ENCODE peak calls at places on chromosomes 5 and 9, in four cellular contexts. X is adrenal gland, J is mesenchymal stem cell, A is stomach. W is an unnamed sample.
A peak's percentile ranks its signal among the peaks of the same experiment; 100 is the strongest.

GRCh38 chr9:134944351-134944802 is 26.7 kb upstream of the FCN1 start:
- DNase-seq in A (no peak), X (no peak), J (no peak), W (no peak)

GRCh38 chr9:131562032-131562959 is 17.0 kb downstream of the PRRT1B start:
- DNase-seq in A (no peak), J (peak; percentile 6), X (no peak), W (no peak)

GRCh38 chr5:115873392-115873791 is 31.7 kb downstream of the AP3S1 start:
- DNase-seq in X (no peak), J (peak; percentile 67), A (no peak), W (no peak)

GRCh38 chr9:107633375-107633774 is 143.8 kb upstream of the KLF4 start:
- DNase-seq in X (no peak), A (no peak), J (no peak), W (no peak)

GRCh38 chr5:132746592-132747063 is 598 bp upstream of the CCNI2 start:
- DNase-seq in J (no peak), A (peak; percentile 54), X (no peak), W (no peak)

GRCh38 chr9:98998441-98999151 is 54.9 kb downstream of the COL15A1 start:
- DNase-seq in X (peak; percentile 85), J (peak; percentile 66), A (peak; percentile 80), W (no peak)

GRCh38 chr9:107989544-107989943 is 500.0 kb upstream of the KLF4 start:
- DNase-seq in A (no peak), X (peak; percentile 12), J (peak; percentile 29), W (no peak)

GRCh38 chr5:96986450-96986849 is 50.6 kb downstream of the LNPEP start:
- DNase-seq in X (no peak), A (no peak), J (no peak), W (no peak)

GRCh38 chr9:111851536-111851935 is 45.1 kb upstream of the UGCG start:
- DNase-seq in J (no peak), A (no peak), X (peak; percentile 89), W (no peak)

GRCh38 chr9:109499631-109500120 is 1.6 kb upstream of the PTPN3 start:
- DNase-seq in X (no peak), A (peak; percentile 73), J (peak; percentile 43), W (no peak)

GRCh38 chr9:82412586-82412985 is 424.0 kb downstream of the SPATA31D1 start:
- DNase-seq in A (no peak), X (no peak), J (no peak), W (no peak)

GRCh38 chr9:113631093-113631765 is 167.7 kb downstream of the RGS3 start:
- DNase-seq in X (peak; percentile 13), A (no peak), J (no peak), W (no peak)

GRCh38 chr5:128213340-128213739 is 129.8 kb downstream of the SLC12A2 start:
- DNase-seq in J (peak; percentile 64), X (peak; percentile 48), A (peak; percentile 50), W (peak; percentile 45)

DNA sequence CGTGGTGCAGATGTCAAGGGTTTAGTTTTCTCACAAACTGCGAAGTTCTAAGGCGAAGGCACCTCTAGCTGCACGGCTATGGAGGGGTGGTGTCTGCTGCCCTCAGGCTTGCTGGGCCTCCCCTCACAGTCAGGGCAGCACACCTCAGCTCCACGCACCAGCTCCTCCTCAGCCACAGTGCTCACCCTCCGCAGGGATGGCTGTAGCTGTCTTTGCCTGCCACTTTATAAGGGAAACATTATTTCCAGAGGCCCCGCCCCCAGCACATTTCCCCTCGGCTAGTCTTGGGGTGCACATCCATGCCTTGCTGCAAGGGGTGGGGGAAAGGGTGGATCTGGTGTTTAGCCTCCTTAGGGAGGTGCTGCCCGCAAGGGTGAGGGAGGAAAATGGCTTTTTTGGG is 154.6 kb downstream of the TRIO start:
- DNase-seq in X (no peak), J (no peak), A (no peak), W (no peak)
- H3K36me3 ChIP-seq in X (peaks cover 9% of the 10 kb centered on the region), J (peaks cover 91% of the 10 kb centered on the region), A (peaks cover 87% of the 10 kb centered on the region), W (peaks cover 9% of the 10 kb centered on the region)

GRCh38 chr5:14457475-14457874 is 124.1 kb upstream of the OTULINL start:
- DNase-seq in A (no peak), X (no peak), J (peak; percentile 46), W (no peak)
- H3K36me3 ChIP-seq in A (peaks cover 53% of the 10 kb centered on the region), X (peaks cover 20% of the 10 kb centered on the region), J (peaks cover 89% of the 10 kb centered on the region), W (peaks cover 13% of the 10 kb centered on the region)

GRCh38 chr5:57097526-57097925 is 76.3 kb upstream of the GPBP1 start:
- DNase-seq in X (no peak), A (no peak), J (no peak), W (no peak)
- H3K36me3 ChIP-seq in X (no peaks in the 10 kb centered on the region), A (no peaks in the 10 kb centered on the region), J (no peaks in the 10 kb centered on the region), W (no peaks in the 10 kb centered on the region)

DNA sequence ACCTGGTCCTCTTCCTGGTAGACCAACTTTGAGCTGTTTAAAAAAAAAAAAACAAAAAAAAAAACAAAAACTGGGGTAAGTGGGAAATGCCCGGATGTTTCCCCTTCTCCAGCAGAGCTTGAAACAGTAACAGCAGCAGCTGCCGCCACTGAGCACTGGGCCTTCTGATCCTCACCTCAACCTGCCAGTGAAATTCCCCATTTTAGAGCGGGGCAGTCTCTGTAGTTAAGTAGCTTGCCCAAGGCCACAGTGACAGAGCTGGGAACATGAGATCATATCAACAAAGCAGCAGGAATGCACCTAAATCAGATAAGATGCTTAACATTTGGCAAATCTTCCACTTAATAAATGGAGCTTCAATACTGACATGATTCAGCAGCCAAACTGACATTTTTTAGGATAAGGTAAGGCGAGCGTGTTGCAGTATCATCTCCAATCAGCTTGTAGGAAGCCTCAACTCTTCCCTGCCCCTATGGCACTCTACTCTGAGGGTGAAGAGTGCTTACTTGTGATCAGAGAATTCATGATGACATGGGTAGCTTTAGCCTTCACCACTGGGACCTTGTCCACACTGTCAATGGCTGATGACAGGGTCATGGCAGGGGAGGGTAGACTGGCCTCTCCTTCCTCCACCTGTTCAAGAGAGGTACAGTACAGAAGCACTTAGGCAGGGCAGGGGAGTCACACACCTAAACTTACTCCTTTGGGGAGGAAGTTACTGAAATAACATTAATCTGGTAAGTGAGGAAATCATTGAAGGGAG is 9.3 kb downstream of the KIAA1191 start:
- DNase-seq in A (no peak), J (peak; percentile 17), X (peak; percentile 90), W (no peak)
- H3K36me3 ChIP-seq in A (peaks cover 100% of the 10 kb centered on the region), J (peaks cover 94% of the 10 kb centered on the region), X (peaks cover 86% of the 10 kb centered on the region), W (peaks cover 93% of the 10 kb centered on the region)

GRCh38 chr9:137077758-137078693 is 709 bp downstream of the UAP1L1 start:
- DNase-seq in X (no peak), A (no peak), J (peak; percentile 28), W (no peak)

GRCh38 chr9:137077010-137077747 is at the start of gene UAP1L1:
- DNase-seq in A (peak; percentile 78), X (peak; percentile 83), J (peak; percentile 72), W (no peak)

GRCh38 chr9:137080260-137081122 is 3.2 kb downstream of the UAP1L1 start:
- DNase-seq in J (no peak), X (no peak), A (no peak), W (no peak)

GRCh38 chr9:137079401-137079787 is 2.1 kb downstream of the UAP1L1 start:
- DNase-seq in X (no peak), A (no peak), J (no peak), W (no peak)

DNA sequence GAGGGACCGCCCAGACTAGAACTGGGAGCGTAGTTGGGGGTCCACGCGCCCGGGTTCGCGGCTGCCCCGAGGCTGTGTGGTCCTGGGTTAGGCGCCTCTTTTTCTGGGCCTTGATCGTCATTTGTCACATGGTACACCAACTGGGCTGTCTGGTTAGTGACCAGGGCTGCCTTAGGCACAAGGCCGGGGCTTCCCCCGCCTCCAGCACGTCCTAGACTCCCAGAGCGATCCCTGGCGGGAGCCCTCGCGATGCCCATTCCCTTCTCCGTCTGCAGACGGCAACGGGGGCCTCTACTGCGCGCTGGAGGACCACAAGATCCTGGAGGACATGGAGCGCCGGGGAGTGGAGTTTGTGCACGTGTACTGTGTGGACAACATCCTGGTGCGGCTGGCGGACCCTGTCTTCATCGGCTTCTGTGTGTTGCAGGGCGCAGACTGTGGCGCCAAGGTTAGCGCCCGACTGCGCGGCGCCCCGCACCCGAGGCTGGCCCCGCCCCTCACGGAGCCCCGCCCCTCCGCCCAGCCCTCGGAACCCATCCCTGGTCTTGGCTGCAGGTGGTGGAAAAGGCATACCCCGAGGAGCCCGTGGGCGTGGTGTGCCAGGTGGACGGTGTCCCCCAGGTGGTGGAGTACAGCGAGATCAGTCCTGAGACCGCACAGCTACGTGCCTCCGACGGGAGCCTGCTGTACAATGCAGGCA is 1.5 kb downstream of the UAP1L1 start:
- DNase-seq in J (peak; percentile 28), A (no peak), X (no peak), W (no peak)
- H3K36me3 ChIP-seq in J (peaks cover 45% of the 10 kb centered on the region), A (peaks cover 49% of the 10 kb centered on the region), X (peaks cover 37% of the 10 kb centered on the region), W (peaks cover 11% of the 10 kb centered on the region)

DNA sequence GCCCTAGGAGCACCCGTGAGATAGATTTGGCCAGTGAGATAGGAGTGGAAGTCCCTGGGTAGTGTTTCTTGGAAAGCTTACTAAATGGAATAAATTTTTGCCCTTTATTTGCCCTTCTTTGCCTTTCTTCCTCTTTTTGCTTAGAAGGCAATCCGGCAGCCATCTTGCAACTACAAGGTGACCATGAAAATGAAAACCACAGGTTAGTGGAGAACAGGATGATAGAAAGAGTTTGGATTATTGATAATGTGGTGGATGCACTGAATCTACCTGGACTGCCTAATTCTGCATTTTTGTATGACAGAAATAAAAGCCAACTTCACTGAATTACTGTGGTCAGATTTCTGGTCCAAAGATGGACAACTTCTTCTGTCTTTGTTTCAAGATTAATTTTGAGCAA is 33.2 kb downstream of the TARS1 start:
- DNase-seq in A (no peak), X (no peak), J (no peak), W (no peak)
- H3K36me3 ChIP-seq in A (peaks cover 85% of the 10 kb centered on the region), X (peaks cover 11% of the 10 kb centered on the region), J (peaks cover 72% of the 10 kb centered on the region), W (peaks cover 52% of the 10 kb centered on the region)

DNA sequence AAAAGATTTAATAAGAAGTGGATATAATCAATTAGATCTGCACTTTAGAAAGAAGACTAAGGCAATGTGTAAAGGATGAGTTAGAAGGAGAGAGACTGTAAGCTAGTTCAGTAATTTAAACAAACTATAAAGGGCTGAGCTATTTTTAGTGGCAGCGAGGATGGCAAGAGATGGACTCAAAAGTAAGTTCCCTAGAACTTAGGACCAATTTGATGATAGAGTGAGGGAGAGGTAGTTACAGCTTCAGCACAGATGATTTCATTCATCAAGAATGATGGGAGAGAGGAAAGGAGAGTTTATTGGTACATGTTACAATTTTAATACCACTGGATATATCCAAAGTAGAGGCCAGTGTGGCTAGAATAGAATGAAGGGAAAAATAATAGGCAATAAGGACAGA is 19.1 kb downstream of the NADK2 start:
- DNase-seq in J (no peak), A (no peak), X (no peak), W (no peak)
- H3K36me3 ChIP-seq in J (peaks cover 81% of the 10 kb centered on the region), A (peaks cover 75% of the 10 kb centered on the region), X (peaks cover 36% of the 10 kb centered on the region), W (peaks cover 50% of the 10 kb centered on the region)

DNA sequence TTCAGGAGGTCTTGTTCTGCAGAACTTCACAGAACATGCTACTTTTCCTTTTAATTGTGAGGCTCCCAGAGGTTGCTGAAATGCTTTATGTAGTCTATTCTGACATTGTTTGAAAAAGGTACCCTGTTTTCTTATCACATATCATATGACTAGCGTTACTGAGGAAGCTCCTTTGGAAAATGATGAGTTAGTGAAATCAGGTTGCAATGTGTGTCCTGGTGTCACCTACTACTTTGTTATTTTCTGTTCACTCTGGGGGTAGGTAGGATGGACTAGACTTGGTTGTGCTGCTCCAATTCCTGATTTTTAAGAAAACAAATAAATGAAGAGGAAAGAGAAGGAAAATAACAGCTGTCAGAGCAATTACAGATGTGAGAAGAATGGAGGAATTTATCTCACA is 93.7 kb downstream of the PAPPA start:
- DNase-seq in J (no peak), A (no peak), X (no peak), W (no peak)
- H3K36me3 ChIP-seq in J (peaks cover 75% of the 10 kb centered on the region), A (no peaks in the 10 kb centered on the region), X (no peaks in the 10 kb centered on the region), W (peaks cover 100% of the 10 kb centered on the region)

W was measured in SK-N-MC.